ENCODE peak calls at places on chromosome 6, in four cellular contexts. O is right cardiac atrium, C is ascending aorta, P is tibial nerve. S is an unnamed sample. For H3K27me3, the result is how much of the 10 kb centered on the place peaks cover.

GRCh38 chr6:150830409-150831165 is 34.9 kb upstream of the MTHFD1L start:
- DNase-seq in C (no peak), P (no peak), O (no peak), S (no peak)

GRCh38 chr6:52042141-52042885 is 45.1 kb downstream of the PKHD1 start:
- DNase-seq in P (no peak), O (no peak), C (no peak), S (no peak)

GRCh38 chr6:21915707-21916399 is 322.3 kb downstream of the SOX4 start:
- DNase-seq in O (no peak), P (no peak), C (no peak), S (no peak)

GRCh38 chr6:117601811-117602150 is 530 bp downstream of the GOPC start:
- DNase-seq in O (peak), C (no peak), P (no peak), S (no peak)

GRCh38 chr6:119284861-119285521 is 64.6 kb downstream of the MAN1A1 start:
- DNase-seq in O (no peak), C (no peak), P (no peak), S (no peak)

GRCh38 chr6:19712012-19712688 is 125.0 kb upstream of the ID4 start:
- DNase-seq in P (no peak), C (no peak), O (no peak), S (no peak)

GRCh38 chr6:153058291-153058690 is 55.8 kb upstream of the MTRF1L start:
- DNase-seq in O (no peak), P (no peak), C (no peak), S (no peak)

GRCh38 chr6:76694779-76695178 is 622.3 kb upstream of the IMPG1 start:
- DNase-seq in C (no peak), O (no peak), P (no peak), S (no peak)

GRCh38 chr6:150599199-150600002 is at the start of gene PLEKHG1:
- DNase-seq in O (peak), P (peak), C (no peak), S (peak)

GRCh38 chr6:132960720-132961119 is 146.4 kb downstream of the RPS12 start:
- DNase-seq in O (no peak), P (no peak), C (no peak), S (no peak)
- H3K27me3 ChIP-seq in O (under half), P (under half), C (under half), S (under half)

DNA sequence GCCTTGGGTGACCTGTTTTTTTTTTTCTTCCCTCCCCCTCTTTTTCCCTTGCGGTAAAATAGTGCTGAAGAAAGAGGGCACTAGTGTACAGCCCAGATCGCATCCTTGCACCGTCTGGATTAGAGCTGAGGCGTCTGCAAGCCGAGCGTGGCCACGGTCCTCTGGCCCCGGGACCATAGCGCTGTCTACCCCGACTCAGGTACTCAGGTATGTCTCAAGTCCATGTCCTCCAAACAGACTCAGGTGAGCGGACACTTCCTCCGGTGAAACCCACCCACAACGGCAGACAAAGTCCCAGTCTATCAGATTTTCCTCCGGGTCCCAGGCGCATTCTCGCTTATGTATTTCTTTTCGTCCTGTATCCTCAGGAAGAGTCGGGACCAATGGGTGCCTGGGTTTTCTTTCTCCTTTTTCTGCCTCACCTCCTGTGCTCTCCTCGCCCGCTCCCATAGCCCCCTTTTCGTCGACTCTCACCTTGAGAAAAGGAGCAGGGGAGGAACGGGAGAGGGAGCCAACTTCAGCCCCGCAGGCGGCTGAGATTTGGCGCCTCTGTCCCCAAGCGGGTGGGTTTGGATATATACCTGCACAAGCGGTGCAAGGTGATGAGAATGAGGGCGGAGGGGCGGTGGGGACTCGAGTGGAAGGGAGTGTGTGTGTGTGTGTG is 1.1 kb upstream of the GRM1 start:
- DNase-seq in C (no peak), O (no peak), P (no peak), S (no peak)
- H3K27me3 ChIP-seq in C (under half), O (under half), P (under half), S (under half)

GRCh38 chr6:26092443-26092842 is 5.2 kb downstream of the HFE start:
- DNase-seq in C (no peak), P (no peak), O (no peak), S (no peak)

GRCh38 chr6:26089272-26089671 is 2.0 kb downstream of the HFE start:
- DNase-seq in C (no peak), O (no peak), P (no peak), S (peak)

GRCh38 chr6:26087284-26088115 is at the start of gene HFE:
- DNase-seq in O (peak), C (no peak), P (peak), S (peak)

GRCh38 chr6:26086214-26086613 is 1.0 kb upstream of the HFE start:
- DNase-seq in P (no peak), O (no peak), C (no peak), S (no peak)

DNA sequence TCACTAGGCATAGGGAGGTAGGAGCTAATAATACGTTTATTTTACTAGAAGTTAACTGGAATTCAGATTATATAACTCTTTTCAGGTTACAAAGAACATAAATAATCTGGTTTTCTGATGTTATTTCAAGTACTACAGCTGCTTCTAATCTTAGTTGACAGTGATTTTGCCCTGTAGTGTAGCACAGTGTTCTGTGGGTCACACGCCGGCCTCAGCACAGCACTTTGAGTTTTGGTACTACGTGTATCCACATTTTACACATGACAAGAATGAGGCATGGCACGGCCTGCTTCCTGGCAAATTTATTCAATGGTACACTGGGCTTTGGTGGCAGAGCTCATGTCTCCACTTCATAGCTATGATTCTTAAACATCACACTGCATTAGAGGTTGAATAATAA is 1.1 kb downstream of the HFE start:
- DNase-seq in O (no peak), P (peak), C (no peak), S (peak)
- H3K27me3 ChIP-seq in O (under half), P (under half), C (under half), S (under half)

GRCh38 chr6:82385961-82386360 is 22.3 kb downstream of the TPBG start:
- DNase-seq in O (no peak), P (no peak), C (no peak), S (no peak)

GRCh38 chr6:82385546-82385945 is 21.9 kb downstream of the TPBG start:
- DNase-seq in O (no peak), P (no peak), C (no peak), S (no peak)

GRCh38 chr6:82381278-82381677 is 17.7 kb downstream of the TPBG start:
- DNase-seq in C (no peak), P (no peak), O (no peak), S (no peak)

GRCh38 chr6:82380566-82381185 is 17.1 kb downstream of the TPBG start:
- DNase-seq in O (no peak), C (no peak), P (no peak), S (no peak)

DNA sequence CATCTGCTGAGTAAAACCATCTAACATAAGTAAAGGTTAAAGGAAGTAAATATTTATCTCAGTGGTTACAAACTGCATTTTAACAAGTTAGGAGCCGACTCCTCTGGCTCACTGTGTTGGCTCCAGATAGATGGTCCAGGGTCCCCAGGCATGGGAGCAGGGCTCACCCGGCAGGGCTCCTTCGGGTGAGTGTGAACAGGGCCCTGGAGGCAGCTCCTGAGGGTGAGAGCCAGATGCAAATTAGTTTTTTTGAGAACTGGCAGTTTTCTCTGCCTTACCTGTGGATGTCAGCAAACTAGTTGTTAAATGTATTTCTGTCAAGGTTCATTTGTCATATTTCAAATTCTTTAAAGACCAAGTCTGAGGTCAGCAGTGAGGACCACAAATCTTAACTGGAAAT is 21.5 kb downstream of the TPBG start:
- DNase-seq in C (no peak), O (no peak), P (no peak), S (no peak)
- H3K27me3 ChIP-seq in C (under half), O (under half), P (under half), S (under half)

DNA sequence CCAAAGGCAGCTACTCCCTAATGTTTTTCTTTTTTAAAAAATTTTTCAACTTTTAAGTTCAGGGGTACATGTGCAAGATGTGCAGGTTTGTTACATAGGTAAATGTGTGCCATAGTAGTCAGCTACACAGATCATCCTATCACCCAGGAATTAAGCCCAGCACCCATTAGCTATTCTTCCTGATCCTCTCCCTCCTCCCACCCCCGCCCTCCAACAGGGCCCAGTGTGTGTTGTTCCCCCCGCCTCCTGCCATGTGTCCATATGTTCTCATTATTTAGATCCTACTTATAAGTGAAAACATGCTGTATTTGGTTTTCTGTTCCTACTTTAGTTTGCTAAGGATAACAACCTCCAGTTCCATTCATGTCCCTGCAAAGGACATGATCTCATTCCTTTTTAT is 12.4 kb downstream of the TRIM15 start:
- DNase-seq in P (no peak), O (no peak), C (no peak), S (no peak)
- H3K27me3 ChIP-seq in P (half or more), O (under half), C (under half), S (under half)